ENCODE peak calls at places on chromosome 17, in five cellular contexts. W is cardiac muscle cell, F is mucosa of descending colon, S is GM12865, Z is WTC11. L is an unnamed sample.

GRCh38 chr17:12605222-12605621 is 60.5 kb upstream of the MYOCD start:
- DNase-seq in F (peak), W (no peak), S (no peak), Z (no peak), L (no peak)

GRCh38 chr17:31491794-31492171 is 100.3 kb downstream of the RAB11FIP4 start:
- DNase-seq in Z (no peak), S (peak), W (no peak), F (no peak), L (no peak)

GRCh38 chr17:10844667-10845387 is 6.9 kb upstream of the PIRT start:
- DNase-seq in S (peak), W (peak), F (peak), Z (peak), L (peak)

GRCh38 chr17:73166731-73167581 is 2.1 kb downstream of the SSTR2 start:
- DNase-seq in S (peak), W (no peak), F (no peak), Z (no peak), L (no peak)

GRCh38 chr17:47288531-47289116 is 35.0 kb downstream of the ITGB3 start:
- DNase-seq in Z (no peak), F (no peak), S (no peak), W (peak), L (no peak)

GRCh38 chr17:49549691-49550678 is 25.7 kb upstream of the NXPH3 start:
- DNase-seq in W (no peak), S (no peak), F (no peak), Z (no peak), L (no peak)

GRCh38 chr17:28716740-28717577 is 709 bp downstream of the RAB34 start:
- DNase-seq in Z (peak), S (no peak), F (no peak), W (peak), L (peak)

GRCh38 chr17:6660765-6661463 is 9.4 kb downstream of the C17orf100 start:
- DNase-seq in S (peak), Z (no peak), W (no peak), F (no peak), L (no peak)

GRCh38 chr17:72467841-72468653 is 347.2 kb downstream of the SOX9 start:
- DNase-seq in F (peak), W (peak), Z (no peak), S (no peak), L (no peak)

GRCh38 chr17:40519089-40519775 is 17.8 kb upstream of the TNS4 start:
- DNase-seq in Z (no peak), F (no peak), W (no peak), S (no peak), L (no peak)

GRCh38 chr17:38921756-38922411 is 3.5 kb upstream of the LASP1NB start:
- DNase-seq in Z (no peak), S (no peak), F (no peak), W (no peak), L (no peak)

GRCh38 chr17:32007463-32008298 is 498 bp downstream of the LRRC37B start:
- DNase-seq in S (peak), Z (peak), F (peak), W (peak), L (peak)

GRCh38 chr17:28727727-28728363 is 743 bp upstream of the NEK8 start:
- DNase-seq in Z (peak), S (peak), F (peak), W (peak), L (no peak)

DNA sequence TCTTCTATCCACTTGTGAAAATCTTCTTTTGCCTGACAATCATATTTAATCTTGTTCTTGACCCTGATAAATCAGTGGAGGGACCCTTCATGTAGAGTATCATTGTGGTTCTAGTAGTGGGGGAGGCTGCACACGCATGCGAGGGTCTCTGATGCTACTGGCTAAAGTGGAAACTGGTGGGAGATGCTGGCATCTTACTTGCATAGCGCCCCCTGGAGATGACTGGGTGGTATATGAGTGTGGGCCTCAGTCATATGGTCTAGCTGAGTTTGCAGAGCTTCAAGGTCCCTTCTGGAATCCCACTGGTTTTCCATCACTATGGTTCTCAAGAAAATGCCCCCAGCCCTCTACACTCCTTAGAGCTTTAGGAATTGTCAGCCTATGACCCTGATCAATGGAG is 236.4 kb upstream of the AXIN2 start:
- DNase-seq in S (peak), F (peak), Z (peak), W (peak), L (no peak)
- TF ChIP-seq CTCF in S (peak), F (no peak), Z (peak), W (peak), L (peak)

GRCh38 chr17:63950940-63951907 is 19.1 kb upstream of the CD79B start:
- DNase-seq in Z (peak), F (peak), S (peak), W (no peak), L (peak)
- TF ChIP-seq CTCF in Z (peak), F (peak), S (peak), W (peak), L (peak)

GRCh38 chr17:60586288-60586974 is 13.6 kb upstream of the PPM1D start:
- DNase-seq in W (no peak), S (no peak), F (peak), Z (peak), L (no peak)
- TF ChIP-seq CTCF in W (peak), S (peak), F (no peak), Z (no peak), L (peak)

GRCh38 chr17:78828470-78829185 is 12.0 kb downstream of the USP36 start:
- DNase-seq in W (peak), Z (no peak), S (no peak), F (no peak), L (no peak)
- TF ChIP-seq CTCF in W (peak), Z (no peak), S (no peak), F (no peak), L (no peak)

GRCh38 chr17:66841328-66841727 is 6.4 kb downstream of the CACNG5 start:
- DNase-seq in F (no peak), Z (no peak), W (no peak), S (no peak), L (no peak)
- TF ChIP-seq CTCF in F (no peak), Z (no peak), W (no peak), S (no peak), L (no peak)

DNA sequence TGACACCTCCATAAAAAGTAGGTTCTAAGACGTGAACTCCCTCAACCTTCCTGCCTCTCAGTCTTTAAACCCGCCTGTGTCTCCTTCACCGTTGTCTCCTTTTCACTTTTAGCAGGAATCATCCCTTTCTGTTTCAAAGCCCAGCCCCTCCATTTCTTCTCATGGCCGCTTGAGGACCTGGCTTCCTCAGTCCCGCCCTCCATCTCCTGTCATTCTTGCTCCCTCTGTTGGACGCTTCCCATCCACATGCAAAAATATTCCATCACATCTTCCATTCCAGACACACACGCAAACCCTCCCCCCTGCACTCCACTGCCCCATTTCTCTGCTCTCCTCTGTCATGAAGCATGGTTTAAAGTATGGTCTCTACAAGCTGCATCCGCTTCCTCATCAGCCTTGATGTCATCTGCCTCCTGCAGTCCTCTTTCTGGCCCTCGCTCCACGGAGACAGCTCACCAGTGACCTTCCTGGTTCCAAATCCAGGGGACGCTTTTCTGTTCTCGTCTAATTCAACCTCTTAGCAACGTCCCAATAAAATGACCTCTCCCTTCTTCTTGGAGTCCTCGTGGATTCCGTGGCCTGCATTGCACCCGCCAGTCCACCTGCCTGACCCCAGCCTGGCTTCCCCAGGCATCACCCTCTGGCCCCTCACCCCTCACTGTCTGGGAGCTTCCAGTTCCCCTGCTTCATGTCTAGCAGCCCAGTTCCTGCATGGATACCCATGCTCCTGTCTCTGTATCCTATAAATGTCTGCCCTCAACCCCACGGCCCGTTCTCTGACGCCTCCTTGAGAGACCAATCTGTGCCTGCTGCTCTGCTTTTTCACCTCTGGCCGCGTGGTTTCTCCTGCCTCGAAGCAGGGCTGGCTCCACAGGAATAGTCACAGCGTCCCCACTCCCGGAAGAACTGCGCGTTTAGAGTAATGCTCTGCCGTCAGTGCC is 26.2 kb downstream of the ANKRD40 start:
- DNase-seq in F (peak), W (peak), S (peak), Z (no peak), L (no peak)
- TF ChIP-seq CTCF in F (no peak), W (peak), S (no peak), Z (no peak), L (peak)

DNA sequence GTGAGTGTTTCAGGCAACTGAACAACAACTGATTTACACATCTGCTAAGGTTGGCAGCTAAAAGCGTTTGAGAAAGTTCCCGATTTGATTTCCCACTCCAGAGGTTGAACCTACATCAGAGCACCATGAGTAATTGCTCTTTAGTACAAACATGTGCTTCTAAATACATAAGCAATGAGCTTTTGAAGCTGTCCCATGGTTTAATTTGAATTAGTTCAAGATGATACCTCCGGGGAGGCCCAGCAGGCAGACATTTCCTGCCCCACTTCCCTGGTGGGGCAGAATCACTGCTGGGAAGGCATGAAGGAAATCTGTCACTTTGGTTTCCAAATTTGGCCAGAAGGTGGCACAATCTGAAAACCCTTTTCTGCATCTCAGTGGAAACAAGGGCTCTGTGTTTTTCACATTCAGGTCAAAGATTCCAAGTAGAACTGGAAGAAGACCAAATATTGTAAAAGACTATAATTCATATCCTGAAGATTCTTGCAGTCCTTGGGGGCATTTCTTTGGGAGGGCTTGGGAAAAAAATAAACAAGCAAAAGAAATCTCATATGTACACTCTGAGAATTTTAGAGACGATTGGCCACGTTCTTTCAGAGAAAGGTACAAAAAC is 176.2 kb upstream of the FAM20A start:
- DNase-seq in S (peak), W (peak), F (peak), Z (peak), L (peak)
- TF ChIP-seq CTCF in S (peak), W (peak), F (peak), Z (peak), L (peak)

GRCh38 chr17:80770881-80771611 is 220.6 kb upstream of the CHMP6 start:
- DNase-seq in Z (no peak), F (no peak), S (no peak), W (no peak), L (no peak)

GRCh38 chr17:80768936-80769335 is 222.7 kb upstream of the CHMP6 start:
- DNase-seq in F (no peak), Z (no peak), W (no peak), S (no peak), L (no peak)

GRCh38 chr17:80769516-80769915 is 222.1 kb upstream of the CHMP6 start:
- DNase-seq in S (no peak), W (no peak), F (no peak), Z (no peak), L (no peak)

GRCh38 chr17:80771612-80772005 is 220.0 kb upstream of the CHMP6 start:
- DNase-seq in Z (no peak), S (no peak), F (no peak), W (no peak), L (no peak)

DNA sequence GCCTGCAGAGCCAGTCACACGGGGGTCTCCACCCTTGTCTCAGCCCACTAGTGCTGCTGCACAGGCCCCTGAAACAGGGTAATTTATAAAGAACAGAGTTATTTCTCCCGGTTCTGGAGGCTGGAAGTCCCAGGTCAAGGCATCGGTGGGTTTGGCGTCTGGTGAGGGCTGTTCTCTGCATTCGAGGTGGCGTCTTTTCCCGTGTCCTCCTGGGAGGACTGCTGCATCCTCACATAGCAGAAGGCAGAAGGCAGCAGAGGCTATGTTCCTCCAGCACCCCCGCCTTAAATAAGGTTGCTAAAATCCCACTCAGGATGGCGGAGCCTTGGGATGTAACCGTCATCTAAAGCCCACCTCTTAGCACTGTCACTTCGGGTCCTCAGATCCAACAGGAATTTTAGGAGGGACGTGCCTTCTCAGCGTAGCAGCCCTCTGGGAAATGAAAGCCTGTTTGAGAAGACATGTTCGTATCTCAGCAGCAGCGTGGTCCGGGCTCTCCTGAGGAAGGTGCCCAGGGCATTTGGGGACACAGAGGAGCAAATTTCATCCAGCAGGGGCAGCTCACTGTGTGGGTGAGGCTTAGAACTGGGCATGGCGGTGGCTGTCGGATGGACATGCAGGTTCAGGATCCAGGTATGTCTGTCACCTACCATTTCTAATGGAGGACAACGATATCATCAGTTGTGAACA is 221.6 kb upstream of the CHMP6 start:
- DNase-seq in F (no peak), S (no peak), Z (no peak), W (no peak), L (no peak)
- TF ChIP-seq CTCF in F (no peak), S (no peak), Z (no peak), W (no peak), L (no peak)

DNA sequence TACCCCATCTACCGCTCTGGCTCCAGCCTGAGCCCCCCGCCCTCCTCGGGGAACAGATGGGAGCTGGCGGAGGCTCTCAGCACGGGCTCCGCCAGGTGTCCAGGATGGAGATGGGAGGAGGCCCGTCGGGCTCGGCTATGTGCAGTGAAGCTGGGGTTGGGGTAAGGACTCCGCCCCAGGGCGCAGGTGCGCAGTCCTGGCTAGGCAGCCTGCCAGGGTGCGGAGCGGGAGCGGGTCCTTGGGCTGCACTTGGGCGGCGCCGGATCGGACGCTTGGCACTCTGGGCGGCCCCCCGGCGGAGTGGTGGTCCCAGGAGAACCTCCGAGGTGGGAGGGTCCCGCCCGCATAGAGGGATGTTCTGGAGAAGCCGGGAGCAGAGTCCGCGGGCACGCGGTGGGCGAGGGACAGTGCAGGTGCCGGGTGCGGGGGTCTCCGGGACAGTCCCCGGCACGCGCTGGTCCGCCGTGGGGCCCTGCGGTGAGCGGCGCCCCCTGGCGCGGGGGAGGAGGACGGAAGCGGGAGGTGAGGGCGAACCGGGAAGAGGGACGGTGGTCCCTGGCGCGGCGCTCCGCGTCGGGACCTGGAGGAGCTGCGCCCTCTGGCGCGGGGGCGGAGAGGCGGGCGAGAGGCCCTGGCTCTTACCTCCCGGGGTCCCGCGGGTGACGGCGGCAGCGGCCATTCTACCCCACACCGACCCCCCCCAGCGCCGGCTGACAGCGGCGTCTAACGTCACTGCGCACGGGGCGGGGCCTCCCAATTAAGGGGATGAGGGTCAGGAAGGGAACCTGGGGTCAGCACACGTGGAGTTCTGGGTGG is at the start of gene CAMTA2:
- DNase-seq in S (peak), Z (peak), W (peak), F (peak), L (peak)
- TF ChIP-seq CTCF in S (peak), Z (peak), W (peak), F (peak), L (peak)

DNA sequence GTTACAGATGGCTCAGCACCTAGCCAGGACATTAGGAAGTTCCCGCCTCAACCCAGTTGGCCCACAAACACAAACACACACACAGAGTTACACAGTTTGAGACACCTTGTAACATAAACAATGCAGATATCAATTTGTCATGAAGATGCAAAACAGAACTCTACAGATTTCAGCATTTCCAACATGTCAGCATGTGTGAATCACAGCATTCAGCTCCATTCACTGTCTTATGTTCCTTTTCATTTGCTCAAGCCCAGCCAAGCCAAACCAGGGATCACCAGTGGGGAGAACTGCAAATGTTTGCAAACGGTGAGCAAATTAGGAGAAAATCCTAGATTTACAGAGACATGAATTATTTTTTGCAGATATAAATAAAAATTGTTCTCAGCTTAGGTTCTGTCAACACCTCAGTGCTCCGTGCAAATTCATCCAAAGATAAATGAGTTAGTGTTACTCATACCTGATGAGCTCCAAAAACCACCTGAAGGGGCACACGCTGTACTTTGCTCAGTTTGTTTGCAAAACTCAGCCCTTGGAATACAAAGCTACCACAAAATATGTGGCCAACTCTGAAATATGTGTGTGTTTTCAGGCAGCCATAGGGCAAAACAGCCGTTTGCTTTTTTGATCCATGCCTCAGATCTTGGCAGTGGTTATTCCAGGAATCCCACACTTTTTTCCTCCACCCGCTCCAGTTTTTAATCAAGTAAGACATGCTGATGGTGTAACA is 16.3 kb upstream of the COX10 start:
- DNase-seq in Z (no peak), S (no peak), W (peak), F (no peak), L (no peak)
- TF ChIP-seq CTCF in Z (no peak), S (no peak), W (no peak), F (no peak), L (no peak)